ENCODE peak calls at places on chromosomes 16 and 17, in nine cellular contexts. I is esophagus squamous epithelium, E is activated B cell treated with CpG ODN at 0.5 μM for 24 hours, D is H9, W is sigmoid colon, T is IMR-90, Z is kidney epithelial cell, C is ascending aorta, H is dorsolateral prefrontal cortex. Q is an unnamed sample.
A peak's percentile ranks its signal among the peaks of the same experiment; 100 is the strongest.

GRCh38 chr17:1331708-1332107 is 52.2 kb downstream of the TRARG1 start:
- DNase-seq in I (no peak), E (no peak), D (no peak), W (no peak), T (no peak), Z (no peak), C (no peak), H (no peak), Q (no peak)

GRCh38 chr17:41962768-41963434 is 3.7 kb upstream of the CNP start:
- DNase-seq in I (no peak), E (peak; percentile 66), D (peak; percentile 92), W (peak; percentile 90), T (peak; percentile 53), Z (no peak), C (no peak), H (peak; percentile 72), Q (peak; percentile 48)

GRCh38 chr16:87384162-87384999 is 805 bp upstream of the FBXO31 start:
- DNase-seq in I (no peak), E (no peak), D (peak; percentile 73), W (peak; percentile 80), T (no peak), Z (no peak), C (no peak), H (peak; percentile 50), Q (no peak)

GRCh38 chr17:37849617-37849972 is 74.6 kb upstream of the TBC1D3K start:
- DNase-seq in I (no peak), E (no peak), D (no peak), W (no peak), T (no peak), Z (peak; percentile 29), C (no peak), H (no peak), Q (no peak)

GRCh38 chr17:51427259-51428255 is 167.2 kb downstream of the UTP18 start:
- DNase-seq in I (no peak), E (no peak), D (no peak), W (no peak), T (no peak), Z (no peak), C (no peak), H (no peak), Q (no peak)

GRCh38 chr16:17591655-17592405 is 121.1 kb upstream of the XYLT1 start:
- DNase-seq in I (no peak), E (no peak), D (no peak), W (no peak), T (no peak), Z (no peak), C (no peak), H (no peak), Q (no peak)

GRCh38 chr17:8892338-8892690 is 24.8 kb upstream of the PIK3R6 start:
- DNase-seq in I (no peak), E (no peak), D (no peak), W (no peak), T (no peak), Z (no peak), C (no peak), H (no peak), Q (no peak)

GRCh38 chr17:58487589-58488427 is at the start of gene HSF5:
- DNase-seq in I (no peak), E (peak; percentile 79), D (peak; percentile 88), W (no peak), T (no peak), Z (no peak), C (no peak), H (no peak), Q (no peak)

DNA sequence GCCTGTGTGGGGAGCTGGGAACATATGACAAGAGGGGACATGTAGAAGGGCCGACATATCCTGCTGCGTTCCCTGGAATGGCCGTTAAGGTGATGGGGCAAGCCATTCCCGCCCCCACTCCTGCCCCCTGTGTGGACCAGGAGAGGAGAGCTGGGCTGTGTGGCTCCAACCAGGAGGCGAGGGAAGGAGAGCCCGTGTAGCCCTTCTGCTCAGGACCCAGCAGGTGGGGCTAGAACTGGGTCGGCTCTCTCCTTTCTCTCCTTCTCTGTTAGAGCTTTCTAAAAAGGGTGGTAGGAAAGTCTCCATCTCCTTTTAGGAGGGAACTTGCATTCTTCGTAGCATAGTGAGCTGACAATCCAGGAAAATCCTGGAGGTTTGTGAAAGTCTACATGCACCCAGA is 12.8 kb downstream of the SPHK1 start:
- DNase-seq in I (no peak), E (no peak), D (no peak), W (no peak), T (no peak), Z (no peak), C (no peak), H (no peak), Q (no peak)
- TF ChIP-seq CTCF in I (no peak), E (no peak), D (no peak), W (no peak), T (no peak), Z (peak; percentile 12), C (no peak), H (no peak), Q (no peak)

DNA sequence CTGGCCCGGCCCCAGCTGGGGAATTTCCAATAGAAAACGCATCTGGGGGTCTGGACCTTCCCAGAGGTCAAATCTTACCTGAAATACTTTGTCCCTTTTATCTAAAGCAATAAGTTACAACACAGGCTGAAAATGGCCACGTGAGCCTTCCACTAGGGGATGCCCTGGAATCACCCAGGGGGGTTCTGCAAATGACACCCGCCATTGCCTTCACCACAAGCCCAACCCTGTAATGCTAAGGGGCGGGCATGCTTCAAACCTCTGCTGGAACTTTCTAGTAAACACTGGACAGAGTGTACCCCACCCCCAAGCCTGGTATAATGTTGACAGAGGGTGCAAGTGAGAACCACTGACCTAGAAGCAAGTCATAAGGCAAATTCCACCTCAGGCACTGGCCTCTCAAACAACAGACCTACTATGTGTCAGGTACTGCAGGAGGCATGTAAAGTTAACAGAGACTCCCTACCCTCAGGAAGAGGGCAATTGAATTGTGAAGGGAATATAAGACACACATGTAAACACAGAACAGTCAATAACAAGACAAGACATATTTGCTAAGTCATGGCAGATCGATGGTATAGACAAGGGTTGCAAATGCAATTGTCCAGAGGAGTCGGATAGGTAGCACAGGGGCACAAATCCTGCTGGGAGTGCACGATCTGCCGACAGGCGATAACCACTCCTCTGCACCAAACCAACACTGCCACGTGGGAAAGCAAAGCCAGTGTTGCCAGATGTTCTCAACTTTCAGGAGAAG is 59.0 kb downstream of the ARHGAP17 start:
- DNase-seq in I (no peak), E (no peak), D (no peak), W (no peak), T (no peak), Z (no peak), C (no peak), H (no peak), Q (no peak)
- TF ChIP-seq CTCF in I (no peak), E (no peak), D (no peak), W (no peak), T (no peak), Z (no peak), C (no peak), H (no peak), Q (peak; percentile 14)

GRCh38 chr17:83065660-83066542 is 13.5 kb upstream of the METRNL start:
- DNase-seq in I (no peak), E (no peak), D (no peak), W (peak; percentile 39), T (no peak), Z (no peak), C (no peak), H (no peak), Q (no peak)

GRCh38 chr17:83069571-83069906 is 9.9 kb upstream of the METRNL start:
- DNase-seq in I (no peak), E (no peak), D (no peak), W (no peak), T (no peak), Z (no peak), C (no peak), H (no peak), Q (no peak)

GRCh38 chr17:83068641-83069570 is 10.5 kb upstream of the METRNL start:
- DNase-seq in I (no peak), E (no peak), D (no peak), W (peak; percentile 56), T (no peak), Z (no peak), C (no peak), H (no peak), Q (no peak)

GRCh38 chr17:83067071-83067717 is 12.2 kb upstream of the METRNL start:
- DNase-seq in I (no peak), E (no peak), D (peak; percentile 30), W (peak; percentile 63), T (no peak), Z (no peak), C (no peak), H (no peak), Q (no peak)

DNA sequence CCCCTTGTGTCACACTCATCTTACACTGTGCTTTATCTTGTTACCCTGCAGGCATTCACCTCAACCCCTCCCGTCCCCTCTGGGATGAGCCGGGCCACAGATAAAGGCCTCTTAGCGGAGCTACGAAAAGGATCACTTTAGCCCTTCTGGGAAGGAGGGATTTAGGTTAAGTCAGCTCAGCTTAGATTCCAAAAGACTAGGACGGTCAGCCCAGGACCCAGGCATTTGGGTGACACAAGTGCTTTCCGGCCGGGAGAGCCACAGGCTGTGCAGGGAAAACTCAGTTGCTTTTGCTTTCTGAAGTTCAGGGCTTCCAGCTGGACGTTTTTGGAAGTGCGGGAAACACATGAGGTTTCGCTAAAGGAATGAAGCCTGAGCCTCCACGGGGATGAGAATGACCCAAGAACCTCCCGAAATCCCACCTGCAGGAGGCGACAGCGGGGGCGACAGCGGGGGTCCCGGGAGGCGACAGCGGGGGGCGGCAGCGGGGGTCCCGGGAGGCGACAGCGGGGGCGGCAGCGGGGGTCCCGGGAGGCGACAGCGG is 11.6 kb upstream of the METRNL start:
- DNase-seq in I (no peak), E (no peak), D (no peak), W (peak; percentile 44), T (peak; percentile 16), Z (no peak), C (no peak), H (no peak), Q (peak; percentile 21)
- TF ChIP-seq CTCF in I (no peak), E (no peak), D (peak; percentile 32), W (no peak), T (peak; percentile 2), Z (no peak), C (no peak), H (no peak), Q (peak; percentile 22)

GRCh38 chr16:85477801-85478363 is 135.2 kb upstream of the GSE1 start:
- DNase-seq in I (no peak), E (no peak), D (no peak), W (no peak), T (no peak), Z (no peak), C (no peak), H (no peak), Q (no peak)

GRCh38 chr16:85480727-85481101 is 132.4 kb upstream of the GSE1 start:
- DNase-seq in I (no peak), E (no peak), D (no peak), W (no peak), T (no peak), Z (no peak), C (no peak), H (no peak), Q (no peak)

GRCh38 chr16:85481206-85481605 is 131.9 kb upstream of the GSE1 start:
- DNase-seq in I (no peak), E (no peak), D (no peak), W (no peak), T (no peak), Z (no peak), C (no peak), H (no peak), Q (no peak)

GRCh38 chr16:85481738-85482137 is 131.4 kb upstream of the GSE1 start:
- DNase-seq in I (no peak), E (no peak), D (no peak), W (no peak), T (no peak), Z (no peak), C (no peak), H (no peak), Q (no peak)

DNA sequence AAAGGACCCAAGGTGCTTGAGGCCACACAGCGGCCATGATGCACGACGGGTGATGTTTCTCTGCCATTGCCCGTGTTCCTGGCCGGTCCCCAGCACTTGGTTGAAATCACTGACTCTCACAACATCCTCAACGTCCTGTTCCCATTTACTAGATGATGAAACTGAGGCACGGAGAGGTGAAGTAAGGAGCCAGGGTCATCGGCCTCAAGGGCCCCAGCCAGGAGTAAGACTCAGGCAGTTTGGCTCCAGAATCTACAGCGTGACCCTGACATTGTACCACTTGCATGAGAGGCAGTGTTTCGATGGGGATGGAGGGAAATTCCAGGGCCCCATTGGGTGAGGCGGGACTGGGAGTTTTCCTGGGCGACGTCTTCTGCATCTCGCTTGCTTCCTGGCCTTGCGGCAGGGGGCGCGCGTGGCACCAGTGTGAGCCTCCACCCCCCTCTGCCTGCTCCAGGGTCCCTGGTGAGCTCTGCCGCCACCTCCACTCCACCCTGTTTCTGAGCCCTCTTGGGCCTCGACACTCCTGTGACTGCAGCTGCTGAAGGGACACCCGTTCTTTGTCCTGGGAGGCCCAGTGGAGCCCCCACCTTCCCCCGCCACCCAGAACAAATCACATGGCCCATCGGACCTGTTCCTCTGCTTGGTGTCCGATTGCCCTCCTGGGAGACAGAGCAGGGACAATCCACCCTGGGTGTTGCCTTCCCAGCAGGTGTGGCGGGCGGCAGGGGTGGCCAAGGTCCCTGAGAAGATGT is 133.0 kb upstream of the GSE1 start:
- DNase-seq in I (no peak), E (peak; percentile 49), D (peak; percentile 67), W (no peak), T (no peak), Z (no peak), C (no peak), H (no peak), Q (no peak)
- TF ChIP-seq CTCF in I (no peak), E (no peak), D (peak; percentile 58), W (peak; percentile 25), T (no peak), Z (peak; percentile 55), C (peak; percentile 47), H (no peak), Q (no peak)